ENCODE peak calls at places on chromosome 10, in six cellular contexts. I, S, V, R, K and B are unnamed samples.

GRCh38 chr10:31426425-31426824 is 107.4 kb downstream of the ZEB1 start:
- DNase-seq in K (no peak), V (no peak), R (peak), S (peak), I (peak), B (no peak)

GRCh38 chr10:132110713-132111112 is 45.0 kb downstream of the JAKMIP3 start:
- DNase-seq in K (no peak), I (no peak), V (no peak), S (no peak), R (no peak), B (no peak)

GRCh38 chr10:70987396-70988130 is 99.2 kb upstream of the PCBD1 start:
- DNase-seq in V (no peak), I (no peak), R (no peak), K (no peak), S (no peak), B (no peak)

GRCh38 chr10:36608251-36608650 is 517.1 kb upstream of the ANKRD30A start:
- DNase-seq in S (no peak), I (peak), K (no peak), R (no peak), V (no peak), B (no peak)

GRCh38 chr10:76350583-76350982 is 919.2 kb downstream of the LRMDA start:
- DNase-seq in V (no peak), K (no peak), R (no peak), S (no peak), I (no peak), B (no peak)

GRCh38 chr10:127952575-127952869 is 45.6 kb downstream of the PTPRE start:
- DNase-seq in R (no peak), S (no peak), K (no peak), V (no peak), I (no peak), B (no peak)

GRCh38 chr10:122499012-122499411 is 37.7 kb downstream of the HTRA1 start:
- DNase-seq in R (no peak), V (no peak), S (no peak), K (no peak), I (no peak), B (no peak)

GRCh38 chr10:48885376-48885775 is 54.3 kb downstream of the LRRC18 start:
- DNase-seq in I (no peak), V (no peak), S (no peak), K (peak), R (peak), B (no peak)

GRCh38 chr10:119989966-119990365 is 97.4 kb downstream of the SEC23IP start:
- DNase-seq in S (no peak), K (no peak), I (no peak), V (no peak), R (no peak), B (no peak)

GRCh38 chr10:128035557-128035973 is 90.7 kb downstream of the MKI67 start:
- DNase-seq in K (peak), R (peak), I (no peak), S (peak), V (peak), B (peak)

GRCh38 chr10:117740696-117741222 is 198.2 kb downstream of the EMX2 start:
- DNase-seq in S (no peak), V (no peak), I (no peak), R (no peak), K (no peak), B (peak)

GRCh38 chr10:79128241-79128922 is 59.6 kb downstream of the ZMIZ1 start:
- DNase-seq in R (no peak), V (no peak), K (no peak), I (no peak), S (no peak), B (no peak)

GRCh38 chr10:127534074-127534473 is 15.0 kb upstream of the NPS start:
- DNase-seq in V (no peak), K (no peak), R (no peak), I (no peak), S (no peak), B (no peak)

GRCh38 chr10:131936756-131937155 is 35.9 kb downstream of the PPP2R2D start:
- DNase-seq in V (no peak), R (no peak), K (no peak), S (no peak), I (no peak), B (no peak)

GRCh38 chr10:104120061-104120460 is 1.9 kb upstream of the SFR1 start:
- DNase-seq in V (peak), R (no peak), I (no peak), S (no peak), K (no peak), B (no peak)

GRCh38 chr10:104122273-104123107 is 519 bp downstream of the SFR1 start:
- DNase-seq in R (no peak), S (no peak), K (no peak), V (no peak), I (peak), B (no peak)

GRCh38 chr10:104120903-104121484 is 977 bp upstream of the SFR1 start:
- DNase-seq in S (peak), R (peak), K (peak), V (peak), I (peak), B (peak)

GRCh38 chr10:104120512-104120902 is 1.5 kb upstream of the SFR1 start:
- DNase-seq in K (no peak), I (no peak), R (no peak), V (no peak), S (no peak), B (no peak)

GRCh38 chr10:104121485-104122272 is at the start of gene SFR1:
- DNase-seq in R (peak), V (peak), I (peak), S (peak), K (peak), B (peak)
- H3K18ac ChIP-seq in R (peak), V (peak), I (peak), S (peak), K (peak), B (peak)

GRCh38 chr10:55979203-55979602 is 381.9 kb downstream of the ZWINT start:
- DNase-seq in S (no peak), K (no peak), R (peak), V (no peak), I (no peak), B (no peak)
- H3K18ac ChIP-seq in S (no peak), K (no peak), R (no peak), V (no peak), I (no peak), B (no peak)

DNA sequence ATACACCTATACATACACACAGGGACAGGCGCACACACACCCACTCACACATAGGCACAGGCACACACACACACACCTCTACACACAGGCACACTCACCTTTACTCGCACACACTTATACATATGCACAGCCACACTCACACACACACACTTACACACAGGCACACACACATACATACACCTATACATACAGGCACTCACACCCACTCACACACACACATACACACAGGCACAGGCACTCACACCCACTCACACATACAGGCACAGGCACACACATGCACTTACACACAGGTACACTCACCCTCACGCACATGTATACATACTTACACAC is 60.2 kb upstream of the CHST15 start:
- DNase-seq in K (no peak), R (no peak), I (no peak), S (no peak), V (no peak), B (no peak)
- H3K18ac ChIP-seq in K (no peak), R (no peak), I (peak), S (peak), V (no peak), B (peak)

DNA sequence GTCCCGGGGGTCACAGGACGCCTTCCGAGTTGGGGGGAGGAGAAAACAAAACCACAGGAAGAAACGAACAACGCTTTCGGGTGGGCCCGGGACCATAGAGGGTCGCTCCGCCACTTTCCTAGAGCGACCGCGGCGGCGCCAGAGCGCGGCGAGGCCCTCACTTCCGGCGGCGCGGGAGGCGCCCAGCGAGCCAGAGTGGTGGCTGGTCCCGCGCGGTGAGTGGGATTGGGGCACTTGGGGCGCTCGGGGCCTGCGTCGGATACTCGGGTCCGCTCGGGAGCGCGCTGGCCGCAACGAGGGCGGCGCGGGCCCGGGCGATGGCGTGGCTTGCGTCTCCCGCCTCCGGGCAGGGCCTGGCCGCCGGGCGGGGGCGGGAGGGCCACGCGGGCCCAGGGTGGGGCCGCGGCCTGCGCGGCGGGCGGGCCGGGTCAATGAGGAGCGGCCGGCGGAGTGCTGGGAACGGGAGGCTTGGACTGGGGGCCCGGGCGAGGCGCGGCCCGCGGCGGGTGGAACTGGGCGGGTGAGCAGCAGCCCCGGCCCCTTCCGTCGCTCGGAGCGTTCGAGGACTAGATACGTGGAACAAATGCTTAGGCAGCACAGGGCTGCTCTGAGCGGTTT is at the start of gene ZNF22:
- DNase-seq in R (peak), I (peak), S (peak), V (peak), K (peak), B (peak)
- H3K18ac ChIP-seq in R (peak), I (peak), S (peak), V (peak), K (peak), B (peak)

GRCh38 chr10:102437515-102437914 is 5.1 kb upstream of the CUEDC2 start:
- DNase-seq in V (no peak), S (no peak), K (no peak), R (no peak), I (no peak), B (no peak)
- H3K18ac ChIP-seq in V (no peak), S (no peak), K (no peak), R (no peak), I (no peak), B (no peak)

GRCh38 chr10:18658992-18659783 is at the start of gene ARL5B:
- DNase-seq in R (peak), K (peak), V (peak), S (peak), I (peak), B (peak)
- H3K18ac ChIP-seq in R (peak), K (peak), V (peak), S (peak), I (peak), B (peak)